ENCODE peak calls at places on chromosome 6, in ten cellular contexts. U is neural progenitor cell, S is fibroblast of lung, G is A549, B is stomach, W is adrenal gland, P is cardiac muscle cell, C is breast epithelium, Z is HFF-Myc, I is transverse colon. Q is an unnamed sample.

GRCh38 chr6:163367388-163368183 is 46.9 kb upstream of the QKI start:
- DNase-seq in B (no peak), G (no peak), Z (no peak), P (no peak), I (no peak), U (no peak), S (no peak), W (no peak), C (no peak), Q (no peak)

GRCh38 chr6:149834513-149835481 is 29.4 kb downstream of the LRP11 start:
- DNase-seq in S (peak), U (peak), Z (no peak), B (peak), C (no peak), P (peak), I (peak), G (peak), W (peak), Q (peak)

GRCh38 chr6:100553243-100553642 is 88.5 kb upstream of the SIM1 start:
- DNase-seq in G (no peak), I (no peak), C (no peak), W (no peak), S (no peak), P (no peak), Z (no peak), B (no peak), U (no peak), Q (no peak)

GRCh38 chr6:150775804-150776203 is 89.7 kb upstream of the MTHFD1L start:
- DNase-seq in C (no peak), S (no peak), P (no peak), I (no peak), W (peak), B (no peak), U (no peak), G (no peak), Z (no peak), Q (no peak)

GRCh38 chr6:159043986-159044385 is 805 bp downstream of the TAGAP start:
- DNase-seq in U (no peak), W (no peak), G (no peak), I (no peak), Z (no peak), P (no peak), C (no peak), S (no peak), B (no peak), Q (no peak)

GRCh38 chr6:113111550-113111949 is 745.6 kb upstream of the MARCKS start:
- DNase-seq in I (no peak), S (no peak), U (no peak), P (no peak), Z (no peak), C (no peak), B (no peak), W (no peak), G (no peak), Q (no peak)

GRCh38 chr6:69084746-69085335 is 449.8 kb downstream of the ADGRB3 start:
- DNase-seq in P (no peak), W (no peak), I (no peak), Z (no peak), C (no peak), U (no peak), S (peak), G (no peak), B (no peak), Q (no peak)

GRCh38 chr6:157406666-157407065 is 25.7 kb downstream of the ZDHHC14 start:
- DNase-seq in S (no peak), U (peak), W (no peak), I (no peak), B (no peak), G (no peak), C (no peak), P (no peak), Z (no peak), Q (no peak)

GRCh38 chr6:44363377-44363926 is 21.0 kb downstream of the SPATS1 start:
- DNase-seq in G (no peak), S (no peak), B (no peak), W (no peak), Z (no peak), C (no peak), P (no peak), U (no peak), I (no peak), Q (no peak)

GRCh38 chr6:114592506-114592905 is 249.7 kb upstream of the HS3ST5 start:
- DNase-seq in W (no peak), U (no peak), I (no peak), G (no peak), C (no peak), Z (no peak), B (no peak), S (no peak), P (no peak), Q (no peak)

GRCh38 chr6:87346700-87347099 is 2.1 kb downstream of the C6orf163 start:
- DNase-seq in W (no peak), G (no peak), C (no peak), U (no peak), P (no peak), Z (no peak), S (no peak), I (no peak), B (no peak), Q (no peak)

GRCh38 chr6:133992992-133993682 is 40.1 kb downstream of the TBPL1 start:
- DNase-seq in S (no peak), I (no peak), Z (no peak), P (peak), U (no peak), W (no peak), C (no peak), G (no peak), B (no peak), Q (no peak)

GRCh38 chr6:11711644-11711993 is 67.0 kb downstream of the ADTRP start:
- DNase-seq in S (peak), I (no peak), Z (no peak), B (no peak), G (no peak), C (no peak), W (no peak), U (no peak), P (no peak), Q (no peak)

GRCh38 chr6:119184008-119184665 is 105.7 kb upstream of the FAM184A start:
- DNase-seq in S (no peak), I (no peak), P (no peak), B (no peak), W (no peak), Z (no peak), U (no peak), G (no peak), C (no peak), Q (no peak)

GRCh38 chr6:41652876-41653641 is 14.8 kb downstream of the MDFI start:
- DNase-seq in I (no peak), G (no peak), C (peak), W (no peak), U (no peak), P (no peak), S (no peak), Z (no peak), B (peak), Q (peak)

GRCh38 chr6:43966806-43967575 is 160.3 kb downstream of the MRPL14 start:
- DNase-seq in Z (no peak), W (no peak), S (no peak), P (no peak), G (no peak), C (no peak), U (no peak), I (no peak), B (no peak), Q (no peak)

GRCh38 chr6:25266425-25267135 is 12.6 kb upstream of the CARMIL1 start:
- DNase-seq in G (no peak), W (no peak), I (no peak), P (no peak), S (no peak), B (no peak), Z (no peak), U (no peak), C (no peak), Q (no peak)

GRCh38 chr6:12024715-12025434 is 12.8 kb downstream of the HIVEP1 start:
- DNase-seq in C (no peak), Z (no peak), P (peak), B (no peak), S (peak), I (no peak), U (no peak), G (no peak), W (no peak), Q (no peak)

GRCh38 chr6:110746680-110747079 is 68.6 kb downstream of the CDK19 start:
- DNase-seq in U (no peak), P (peak), W (no peak), G (no peak), I (no peak), S (no peak), B (no peak), C (no peak), Z (no peak), Q (no peak)

GRCh38 chr6:142680308-142680707 is 264.7 kb downstream of the HIVEP2 start:
- DNase-seq in S (no peak), C (no peak), U (no peak), W (no peak), P (peak), G (no peak), B (no peak), I (no peak), Z (no peak), Q (peak)

GRCh38 chr6:114040871-114041270 is 69.9 kb upstream of the HDAC2 start:
- DNase-seq in C (no peak), P (peak), W (no peak), G (no peak), B (no peak), Z (no peak), S (peak), I (no peak), U (no peak), Q (no peak)

GRCh38 chr6:152950240-152950639 is 32.6 kb downstream of the FBXO5 start:
- DNase-seq in C (no peak), S (no peak), Z (no peak), W (no peak), G (no peak), P (no peak), U (no peak), I (no peak), B (no peak), Q (no peak)

GRCh38 chr6:52910091-52910490 is 593 bp upstream of the GSTA3 start:
- DNase-seq in C (no peak), P (peak), W (no peak), U (no peak), S (no peak), G (no peak), Z (no peak), I (no peak), B (no peak), Q (no peak)

GRCh38 chr6:88815491-88815890 is 147.9 kb downstream of the RNGTT start:
- DNase-seq in P (no peak), W (no peak), C (no peak), G (no peak), S (no peak), B (no peak), I (no peak), U (no peak), Z (no peak), Q (no peak)

DNA sequence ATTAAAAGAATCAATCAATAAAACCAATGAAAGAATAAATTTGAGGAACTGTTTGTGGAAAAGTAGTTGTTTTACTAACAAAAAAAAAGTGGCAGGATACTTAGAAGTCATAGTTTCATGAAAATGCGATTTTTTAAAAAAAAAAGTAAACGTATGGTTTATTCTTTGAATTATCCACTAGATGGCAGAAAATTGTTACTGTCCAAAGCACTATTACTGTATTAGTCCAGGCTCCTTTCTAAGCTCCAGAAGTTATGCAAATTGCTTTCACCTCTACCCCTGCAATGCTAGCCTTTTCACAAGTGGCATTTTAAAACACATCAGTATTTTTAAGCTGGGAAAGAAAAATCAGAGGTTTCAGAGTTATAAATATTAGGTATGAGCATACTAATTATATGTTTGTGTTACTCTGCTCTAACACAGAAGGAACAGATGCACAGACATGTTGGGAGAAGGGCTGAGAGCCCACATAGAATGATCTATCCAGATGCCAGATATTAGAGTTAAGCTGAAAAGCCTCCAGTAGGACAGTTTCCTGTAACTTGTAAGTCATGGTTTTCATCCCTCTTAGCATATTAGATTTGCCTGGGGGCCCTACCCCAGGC is 63.9 kb downstream of the FHL5 start:
- DNase-seq in S (peak), G (peak), Z (peak), C (no peak), U (peak), I (no peak), P (peak), W (no peak), B (no peak), Q (no peak)
- TF ChIP-seq CTCF in S (no peak), G (peak), Z (peak), C (peak), U (peak), I (peak), P (peak), W (peak), B (peak), Q (peak)

GRCh38 chr6:3163248-3163594 is 5.9 kb upstream of the TUBB2A start:
- DNase-seq in U (no peak), I (no peak), S (peak), C (no peak), Z (no peak), G (no peak), W (no peak), B (no peak), P (no peak), Q (no peak)
- TF ChIP-seq CTCF in U (no peak), I (no peak), S (no peak), C (no peak), Z (no peak), G (no peak), W (no peak), B (no peak), P (no peak), Q (no peak)

DNA sequence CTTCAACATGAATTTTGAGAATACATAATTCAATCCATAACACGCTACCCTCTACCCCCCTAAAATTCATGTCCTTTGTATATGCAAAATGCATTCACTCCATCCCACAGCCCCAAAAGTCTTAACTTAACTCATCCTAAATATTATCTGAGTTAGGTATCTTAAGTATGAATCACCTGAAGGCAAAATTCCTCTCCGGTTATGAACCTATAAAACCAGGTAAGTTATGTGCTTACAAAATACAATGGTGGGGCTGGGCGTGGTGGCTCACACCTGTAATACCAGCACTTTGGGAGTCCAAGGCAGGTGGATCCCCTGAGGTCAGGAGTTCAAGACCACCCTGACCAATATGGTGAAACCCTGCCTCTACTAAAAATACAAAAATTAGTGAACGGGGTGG is 23.5 kb upstream of the PRSS35 start:
- DNase-seq in W (no peak), C (no peak), U (no peak), Z (no peak), S (no peak), P (no peak), B (no peak), I (no peak), G (no peak), Q (no peak)
- TF ChIP-seq CTCF in W (no peak), C (no peak), U (no peak), Z (no peak), S (no peak), P (no peak), B (no peak), I (no peak), G (no peak), Q (no peak)

GRCh38 chr6:35295036-35295435 is 2.6 kb upstream of the DEF6 start:
- DNase-seq in P (no peak), U (no peak), I (no peak), G (no peak), W (no peak), Z (no peak), S (no peak), C (no peak), B (no peak), Q (no peak)

GRCh38 chr6:35292494-35292893 is 5.1 kb upstream of the DEF6 start:
- DNase-seq in W (no peak), C (no peak), U (no peak), S (no peak), Z (no peak), P (no peak), B (no peak), G (no peak), I (no peak), Q (no peak)

GRCh38 chr6:35295521-35296315 is 1.9 kb upstream of the DEF6 start:
- DNase-seq in P (no peak), W (no peak), U (no peak), B (no peak), Z (no peak), S (no peak), C (no peak), G (no peak), I (no peak), Q (no peak)

GRCh38 chr6:35293681-35294080 is 3.9 kb upstream of the DEF6 start:
- DNase-seq in Z (no peak), U (no peak), S (no peak), P (no peak), G (no peak), W (no peak), I (no peak), B (no peak), C (no peak), Q (no peak)

GRCh38 chr6:35294308-35294945 is 3.2 kb upstream of the DEF6 start:
- DNase-seq in I (peak), S (peak), Z (no peak), W (peak), U (peak), P (peak), G (peak), B (peak), C (no peak), Q (peak)
- TF ChIP-seq CTCF in I (peak), S (peak), Z (peak), W (peak), U (peak), P (peak), G (peak), B (peak), C (peak), Q (peak)

Q was measured in prostate gland.